ENCODE peak calls at places on chromosomes 11 and 22, in seven cellular contexts. M is neural progenitor cell, T is K562, S is GM23338, D is PC-3, Z is fibroblast of lung, J is endothelial cell of umbilical vein. V is an unnamed sample.

GRCh38 chr11:279966-280761 is 2.0 kb downstream of the NLRP6 start:
- DNase-seq in D (no peak), Z (no peak), T (no peak), M (no peak), S (peak; percentile 74), J (no peak), V (no peak)

GRCh38 chr11:84581083-84581482 is 1046.1 kb downstream of the DLG2 start:
- DNase-seq in Z (no peak), J (no peak), T (no peak), S (no peak), M (no peak), D (no peak), V (no peak)

GRCh38 chr11:112004389-112004788 is 20.8 kb upstream of the DLAT start:
- DNase-seq in S (peak; percentile 68), Z (no peak), J (no peak), M (no peak), D (peak; percentile 30), T (peak; percentile 36), V (no peak)

GRCh38 chr11:93054881-93055280 is 85.4 kb downstream of the MTNR1B start:
- DNase-seq in T (no peak), J (peak; percentile 59), Z (peak; percentile 98), S (no peak), D (peak; percentile 94), M (no peak), V (peak; percentile 92)

GRCh38 chr11:37230865-37231264 is 632.8 kb upstream of the RAG2 start:
- DNase-seq in M (no peak), J (no peak), Z (no peak), D (no peak), T (no peak), S (no peak), V (no peak)

GRCh38 chr11:72793081-72793451 is 781 bp downstream of the STARD10 start:
- DNase-seq in D (no peak), S (no peak), Z (no peak), T (no peak), J (no peak), M (peak; percentile 27), V (no peak)

GRCh38 chr11:86183694-86184093 is 60.9 kb upstream of the EED start:
- DNase-seq in D (no peak), T (peak; percentile 48), M (no peak), J (no peak), Z (peak; percentile 72), S (no peak), V (no peak)

GRCh38 chr11:2569321-2569721 is 124.5 kb downstream of the KCNQ1 start:
- DNase-seq in Z (no peak), S (no peak), M (no peak), D (no peak), J (no peak), T (no peak), V (no peak)

GRCh38 chr11:119218141-119218878 is 12.2 kb downstream of the CBL start:
- DNase-seq in S (no peak), Z (peak; percentile 86), M (no peak), J (peak; percentile 70), T (peak; percentile 31), D (peak; percentile 99), V (peak; percentile 100)

GRCh38 chr22:38167988-38168407 is 13.6 kb downstream of the PLA2G6 start:
- DNase-seq in J (no peak), D (no peak), S (no peak), M (no peak), T (no peak), Z (no peak), V (no peak)

GRCh38 chr11:89182773-89183172 is 5.1 kb downstream of the TYR start:
- DNase-seq in D (no peak), S (no peak), Z (peak; percentile 2), M (no peak), J (no peak), T (no peak), V (no peak)

GRCh38 chr11:12461516-12461915 is 84.1 kb downstream of the PARVA start:
- DNase-seq in T (no peak), S (no peak), Z (peak; percentile 25), J (no peak), D (peak; percentile 8), M (no peak), V (no peak)

GRCh38 chr22:30813936-30814335 is 119.3 kb downstream of the OSBP2 start:
- DNase-seq in T (no peak), S (no peak), Z (no peak), D (no peak), J (no peak), M (no peak), V (no peak)

GRCh38 chr22:39493759-39494158 is 8.3 kb upstream of the MIEF1 start:
- DNase-seq in S (no peak), M (no peak), J (no peak), T (no peak), D (peak; percentile 76), Z (peak; percentile 53), V (peak; percentile 51)

GRCh38 chr11:71214553-71215371 is 37.6 kb downstream of the SHANK2 start:
- DNase-seq in J (no peak), Z (no peak), T (no peak), D (no peak), S (no peak), M (no peak), V (no peak)

GRCh38 chr11:2804701-2805387 is 80.7 kb downstream of the CDKN1C start:
- DNase-seq in J (peak; percentile 6), M (peak; percentile 36), D (no peak), T (no peak), Z (no peak), S (no peak), V (no peak)

GRCh38 chr22:35349704-35350538 is 31.0 kb upstream of the HMOX1 start:
- DNase-seq in Z (peak; percentile 41), D (no peak), S (no peak), J (no peak), T (no peak), M (peak; percentile 45), V (no peak)

GRCh38 chr11:34869425-34869824 is 46.8 kb downstream of the APIP start:
- DNase-seq in S (peak; percentile 78), D (no peak), T (peak; percentile 21), M (peak; percentile 30), Z (no peak), J (no peak), V (no peak)

DNA sequence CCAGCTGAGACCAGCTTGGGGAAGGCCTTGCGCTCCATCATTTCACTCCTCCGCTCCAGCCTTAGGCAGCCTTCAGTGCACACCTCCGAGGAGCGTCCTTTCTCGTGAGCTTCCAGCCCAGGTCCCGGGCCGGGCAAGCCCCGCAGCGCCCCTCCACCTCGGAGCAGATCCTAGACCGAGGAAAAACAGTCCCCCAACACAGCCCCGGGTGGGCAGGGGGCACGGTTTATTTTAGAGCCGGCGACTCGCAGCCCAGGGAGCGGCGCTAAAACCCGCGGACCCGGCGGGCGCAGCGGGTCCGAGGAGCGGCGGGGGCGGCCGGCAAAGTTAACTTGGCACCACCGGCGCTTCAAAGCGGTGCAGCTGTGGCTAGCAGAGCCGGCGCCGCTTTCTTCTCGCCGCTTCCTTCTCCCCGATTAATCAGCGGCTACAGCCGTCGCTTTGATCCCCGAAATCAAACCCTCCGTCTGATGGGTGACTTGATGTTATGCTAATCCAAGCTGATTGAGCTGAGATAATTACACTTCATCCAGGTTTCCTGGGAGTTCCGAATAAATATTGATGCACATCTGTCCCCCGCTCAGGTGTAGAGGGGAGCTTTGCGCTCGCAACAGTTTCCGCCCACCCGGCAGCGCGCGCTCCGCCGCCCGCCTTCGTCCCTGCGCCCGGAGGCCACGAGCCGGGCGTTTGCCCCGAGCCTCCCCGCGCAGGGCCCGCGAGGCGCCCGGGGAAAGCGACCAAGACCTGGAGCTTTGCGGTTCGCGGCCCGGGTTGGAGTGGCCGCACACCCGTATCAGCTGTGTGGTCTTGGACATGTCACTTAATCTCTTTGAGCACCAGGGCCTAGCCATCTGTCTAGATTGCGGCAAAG is 192.7 kb downstream of the BUD13 start:
- DNase-seq in T (no peak), M (peak; percentile 85), Z (no peak), S (peak; percentile 78), D (no peak), J (no peak), V (no peak)
- TF ChIP-seq EZH2 in T (no peak), M (peak; percentile 79), Z (no peak), S (peak; percentile 51), D (no peak), J (peak; percentile 95), V (no peak)

DNA sequence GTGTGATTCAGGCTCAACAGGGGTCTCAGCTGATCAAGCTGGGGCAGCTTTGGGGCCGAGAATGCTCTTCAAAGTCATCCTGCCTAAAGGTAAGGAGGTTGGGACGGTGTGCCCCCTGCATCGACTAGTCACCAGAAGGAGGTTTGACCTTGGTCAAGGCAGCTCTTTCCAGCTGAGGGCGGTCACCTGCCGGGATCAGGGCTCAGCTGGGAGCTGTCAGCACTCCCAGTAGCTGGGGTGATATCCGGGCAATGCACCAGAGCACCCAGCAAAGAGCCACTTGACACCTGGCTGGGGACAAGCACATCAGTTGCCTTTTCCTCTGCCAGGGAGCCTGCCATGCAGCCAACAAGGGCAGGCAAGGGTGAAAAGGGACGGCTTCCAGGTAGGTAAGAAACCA is 442.9 kb downstream of the MIAT start:
- DNase-seq in M (no peak), Z (no peak), J (no peak), T (no peak), D (no peak), S (peak; percentile 21), V (no peak)
- H3K4me2 ChIP-seq in M (peak overlapping the region; percentile 69), Z (no peak overlapping the region), J (no peak overlapping the region), T (no peak overlapping the region), D (no peak overlapping the region), S (peak overlapping the region; percentile 71), V (peak overlapping the region; percentile 67)

GRCh38 chr11:120243221-120243620 is 3.3 kb downstream of the POU2F3 start:
- DNase-seq in Z (no peak), M (no peak), D (no peak), S (no peak), J (no peak), T (no peak), V (no peak)

GRCh38 chr11:120241277-120241676 is 1.3 kb downstream of the POU2F3 start:
- DNase-seq in S (no peak), Z (no peak), T (no peak), M (no peak), J (no peak), D (no peak), V (no peak)

GRCh38 chr11:120238968-120239620 is 846 bp upstream of the POU2F3 start:
- DNase-seq in T (no peak), D (no peak), J (no peak), Z (no peak), M (no peak), S (no peak), V (no peak)

GRCh38 chr11:120239713-120240640 is at the start of gene POU2F3:
- DNase-seq in D (no peak), J (no peak), Z (no peak), T (peak; percentile 55), M (peak; percentile 57), S (peak; percentile 70), V (peak; percentile 19)

GRCh38 chr11:120240866-120241265 is 926 bp downstream of the POU2F3 start:
- DNase-seq in D (no peak), S (no peak), J (no peak), T (no peak), M (no peak), Z (no peak), V (no peak)
- TF ChIP-seq EZH2 in D (no peak), S (no peak), J (no peak), T (no peak), M (no peak), Z (no peak), V (no peak)

DNA sequence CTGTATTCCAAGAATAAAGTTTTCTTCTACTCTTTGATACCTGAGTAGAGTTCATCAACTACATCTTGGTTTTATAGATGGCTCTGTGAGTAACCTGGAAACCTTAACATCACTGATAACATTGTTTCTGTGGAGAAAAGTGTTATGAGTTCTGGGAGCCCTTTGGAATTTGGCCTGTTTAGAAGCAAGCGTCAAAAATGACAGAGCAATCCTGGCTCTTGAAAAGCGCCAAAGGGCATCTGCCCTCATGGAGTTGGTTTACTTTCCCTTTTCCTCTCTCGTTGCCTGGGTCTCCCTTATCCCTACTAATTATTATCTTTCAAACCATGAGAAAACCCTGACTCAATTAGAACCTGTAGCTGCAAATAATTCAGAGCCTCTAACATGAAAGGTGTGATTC is 140.1 kb downstream of the DBX1 start:
- DNase-seq in T (no peak), J (peak; percentile 21), S (no peak), D (no peak), M (no peak), Z (no peak), V (no peak)
- H3K4me2 ChIP-seq in T (no peak overlapping the region), J (no peak overlapping the region), S (no peak overlapping the region), D (no peak overlapping the region), M (peak overlapping the region; percentile 85), Z (no peak overlapping the region), V (no peak overlapping the region)

V was measured in PC-9.